ENCODE peak calls at places on chromosomes 3 and 15, in five cellular contexts. Z is activated gamma-delta T cell treated with Interleukin-2 at 50 U/mL for 16 hours, D is breast epithelium, E is AG04450, S is Right ventricle myocardium superior. K is an unnamed sample.

GRCh38 chr3:24682141-24682547 is 187.5 kb upstream of the THRB start:
- DNase-seq in D (no peak), E (no peak), Z (no peak), S (no peak), K (peak; percentile 68)

GRCh38 chr3:38649500-38650247 is at the start of gene SCN5A:
- DNase-seq in Z (peak; percentile 33), S (peak; percentile 73), D (no peak), E (no peak), K (peak; percentile 28)

GRCh38 chr15:77589839-77590238 is 42.9 kb downstream of the LINGO1 start:
- DNase-seq in E (no peak), S (no peak), D (no peak), Z (no peak), K (peak; percentile 57)

GRCh38 chr3:160052385-160053047 is 63.9 kb downstream of the IL12A start:
- DNase-seq in E (no peak), Z (no peak), D (no peak), S (no peak), K (no peak)

GRCh38 chr3:197891-198491 is 1.4 kb downstream of the CHL1 start:
- DNase-seq in E (no peak), S (peak; percentile 39), Z (no peak), D (peak; percentile 51), K (no peak)

GRCh38 chr3:144900366-144900765 is 928.7 kb downstream of the DIPK2A start:
- DNase-seq in E (no peak), D (no peak), Z (no peak), S (no peak), K (no peak)

GRCh38 chr3:195115598-195115905 is 155.4 kb downstream of the XXYLT1 start:
- DNase-seq in E (no peak), S (no peak), D (no peak), Z (no peak), K (no peak)

GRCh38 chr3:45311953-45312795 is 76.2 kb upstream of the LARS2 start:
- DNase-seq in D (no peak), S (no peak), E (no peak), Z (no peak), K (no peak)

GRCh38 chr3:150319900-150320299 is 88.2 kb upstream of the TSC22D2 start:
- DNase-seq in D (no peak), E (peak; percentile 83), S (no peak), Z (no peak), K (peak; percentile 98)

GRCh38 chr3:72265250-72265649 is 480.3 kb upstream of the PROK2 start:
- DNase-seq in S (no peak), Z (no peak), E (no peak), D (no peak), K (peak; percentile 44)

GRCh38 chr15:73079570-73079969 is 27.3 kb downstream of the NEO1 start:
- DNase-seq in E (no peak), D (no peak), S (no peak), Z (no peak), K (peak; percentile 1)

GRCh38 chr3:10280177-10280529 is 12.6 kb downstream of the GHRL start:
- DNase-seq in S (peak; percentile 10), Z (no peak), E (no peak), D (no peak), K (no peak)

GRCh38 chr3:174791161-174791560 is 68.0 kb upstream of the NAALADL2 start:
- DNase-seq in S (no peak), Z (no peak), E (no peak), D (no peak), K (no peak)

GRCh38 chr3:195760345-195760983 is 39.7 kb downstream of the MUC20 start:
- DNase-seq in E (no peak), S (peak; percentile 64), Z (no peak), D (peak; percentile 45), K (peak; percentile 39)

GRCh38 chr3:110314512-110315114 is 757.0 kb upstream of the NECTIN3 start:
- DNase-seq in E (no peak), Z (peak; percentile 58), S (peak; percentile 36), D (no peak), K (peak; percentile 83)

GRCh38 chr15:66294157-66294931 is 976 bp downstream of the DIS3L start:
- DNase-seq in D (no peak), Z (no peak), S (no peak), E (peak; percentile 24), K (peak; percentile 81)

GRCh38 chr3:65669163-65669875 is 369.4 kb downstream of the MAGI1 start:
- DNase-seq in D (no peak), E (peak; percentile 3), S (no peak), Z (no peak), K (peak; percentile 72)

GRCh38 chr3:46995901-46996562 is 16.6 kb downstream of the NBEAL2 start:
- DNase-seq in E (no peak), D (no peak), Z (no peak), S (peak; percentile 27), K (no peak)

GRCh38 chr3:98556164-98557130 is 24.7 kb downstream of the GPR15 start:
- DNase-seq in E (no peak), Z (peak; percentile 72), S (no peak), D (no peak), K (no peak)

GRCh38 chr3:146746190-146746589 is 141.0 kb upstream of the PLSCR5 start:
- DNase-seq in Z (no peak), S (no peak), E (peak; percentile 0), D (no peak), K (peak; percentile 78)

GRCh38 chr3:59935025-59935424 is 885.2 kb upstream of the CFAP20DC start:
- DNase-seq in S (no peak), Z (no peak), E (no peak), D (no peak), K (no peak)

GRCh38 chr3:46695177-46695961 is 1.9 kb upstream of the ALS2CL start:
- DNase-seq in S (peak; percentile 82), D (no peak), E (no peak), Z (peak; percentile 32), K (peak; percentile 77)